ENCODE peak calls at places on chromosomes 5 and 9, in eight cellular contexts. I is astrocyte, K is esophagus squamous epithelium, M is left lung, Y is fibroblast of lung, A is body of pancreas, B is colonic mucosa, Z is IMR-90. F is an unnamed sample.

GRCh38 chr9:105389789-105390188 is 58.0 kb upstream of the FSD1L start:
- DNase-seq in K (no peak), A (no peak), Z (no peak), Y (no peak), M (no peak), B (no peak), I (no peak), F (no peak)

GRCh38 chr9:116337015-116337414 is 183.4 kb downstream of the PAPPA start:
- DNase-seq in Z (peak; percentile 83), I (peak; percentile 75), Y (peak; percentile 24), K (no peak), M (no peak), A (no peak), B (no peak), F (no peak)

GRCh38 chr5:100901851-100902341 is 1.2 kb downstream of the ST8SIA4 start:
- DNase-seq in M (peak; percentile 8), A (peak; percentile 18), I (no peak), Z (no peak), K (peak; percentile 9), Y (peak; percentile 29), B (peak; percentile 37), F (peak; percentile 52)

GRCh38 chr9:90107021-90107771 is 502.4 kb downstream of the GADD45G start:
- DNase-seq in A (peak; percentile 90), B (peak; percentile 41), Y (no peak), Z (no peak), K (no peak), I (peak; percentile 39), M (no peak), F (no peak)

GRCh38 chr9:137367506-137368430 is 55.2 kb downstream of the EXD3 start:
- DNase-seq in Y (no peak), Z (no peak), B (no peak), K (no peak), M (peak; percentile 62), I (no peak), A (no peak), F (no peak)

GRCh38 chr5:57495688-57496087 is 13.1 kb upstream of the ACTBL2 start:
- DNase-seq in B (no peak), Z (no peak), M (no peak), A (no peak), I (no peak), Y (no peak), K (no peak), F (no peak)

GRCh38 chr9:34652608-34653007 is 623 bp downstream of the IL11RA start:
- DNase-seq in M (no peak), Z (no peak), Y (no peak), A (no peak), B (no peak), K (no peak), I (no peak), F (no peak)

GRCh38 chr5:34991486-34992238 is 56.1 kb downstream of the AGXT2 start:
- DNase-seq in I (peak; percentile 41), M (no peak), Y (peak; percentile 36), Z (peak; percentile 61), B (no peak), A (no peak), K (no peak), F (no peak)

GRCh38 chr5:124963236-124963929 is 216.9 kb upstream of the ZNF608 start:
- DNase-seq in K (no peak), B (no peak), I (peak; percentile 42), Y (peak; percentile 97), M (no peak), Z (peak; percentile 95), A (no peak), F (no peak)

DNA sequence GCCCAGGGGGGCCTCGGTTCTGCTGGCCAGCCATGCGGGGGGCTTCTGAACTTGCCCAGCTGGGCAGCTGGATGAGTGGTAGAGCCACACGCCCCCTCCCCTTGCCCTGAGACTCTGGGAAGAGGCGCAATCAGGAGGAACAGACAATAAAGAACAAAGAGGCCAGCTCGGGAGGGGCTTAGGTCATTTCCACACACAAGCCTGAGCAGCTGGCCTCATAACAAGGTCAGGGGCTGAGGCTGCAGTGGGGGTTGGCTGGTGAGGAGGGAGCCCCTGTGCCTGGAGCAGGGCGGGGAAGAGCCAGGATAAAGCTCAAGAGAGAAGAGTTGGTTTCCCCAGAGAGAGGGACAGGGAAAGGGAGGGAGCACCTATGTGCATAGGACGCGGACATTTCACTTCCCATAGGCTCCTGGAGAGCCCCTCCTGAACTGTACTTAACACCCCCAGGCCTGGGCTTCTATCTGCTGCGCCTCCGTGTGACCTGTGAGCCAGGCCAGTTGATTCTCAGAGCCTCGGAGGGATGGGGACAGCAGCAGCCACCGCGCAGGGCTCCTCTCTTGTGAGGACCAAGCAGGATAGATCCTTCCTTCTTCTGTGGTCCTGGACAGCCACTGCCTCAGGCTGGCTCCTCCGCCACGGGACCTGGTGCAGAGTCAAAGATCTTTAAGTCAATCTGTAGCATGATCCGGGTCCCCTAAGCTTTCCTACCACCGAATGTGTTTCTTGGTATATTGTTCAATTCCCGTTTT is 75.3 kb upstream of the GGTA1 start:
- DNase-seq in B (no peak), I (no peak), A (no peak), M (peak; percentile 54), Z (no peak), K (no peak), Y (no peak), F (no peak)
- H3K4me3 ChIP-seq in B (no peak overlapping the region), I (no peak overlapping the region), A (no peak overlapping the region), M (no peak overlapping the region), Z (no peak overlapping the region), K (no peak overlapping the region), Y (no peak overlapping the region), F (no peak overlapping the region)

GRCh38 chr5:179060116-179061008 is at the start of gene ZNF354C:
- DNase-seq in I (peak; percentile 85), Y (peak; percentile 90), M (peak; percentile 96), A (peak; percentile 86), B (peak; percentile 89), K (peak; percentile 23), Z (peak; percentile 87), F (peak; percentile 93)

GRCh38 chr5:179061025-179061424 is 852 bp downstream of the ZNF354C start:
- DNase-seq in K (no peak), M (peak; percentile 76), Y (no peak), B (no peak), I (no peak), Z (no peak), A (peak; percentile 11), F (no peak)

DNA sequence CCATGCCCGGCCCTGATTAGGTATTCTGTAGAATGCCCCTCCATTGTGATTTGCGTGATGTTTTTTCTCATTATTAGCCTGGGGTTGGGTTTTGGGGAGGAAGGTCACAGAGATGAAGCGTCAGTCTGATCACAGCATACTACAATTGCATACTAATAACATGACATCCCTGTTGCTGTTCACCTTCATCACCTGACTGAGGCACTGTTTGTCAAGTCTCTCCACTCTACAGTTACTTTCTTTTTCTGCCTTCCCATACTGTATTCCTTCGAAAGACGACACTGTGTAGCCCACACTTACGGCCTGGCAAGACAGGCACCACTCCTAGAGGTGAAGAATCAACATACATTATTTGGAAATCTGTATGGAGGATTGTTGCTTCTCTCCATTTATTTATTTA is 5.5 kb downstream of the ZNF354C start:
- DNase-seq in A (no peak), K (no peak), Z (no peak), M (no peak), I (no peak), Y (no peak), B (no peak), F (no peak)
- H3K9me3 ChIP-seq in A (no peaks in the 10 kb centered on the region), K (peaks cover 64% of the 10 kb centered on the region), Z (peaks cover 44% of the 10 kb centered on the region), M (peaks cover 71% of the 10 kb centered on the region), I (peaks cover 19% of the 10 kb centered on the region), Y (peaks cover 3% of the 10 kb centered on the region), B (no peaks in the 10 kb centered on the region), F (peaks cover 68% of the 10 kb centered on the region)

DNA sequence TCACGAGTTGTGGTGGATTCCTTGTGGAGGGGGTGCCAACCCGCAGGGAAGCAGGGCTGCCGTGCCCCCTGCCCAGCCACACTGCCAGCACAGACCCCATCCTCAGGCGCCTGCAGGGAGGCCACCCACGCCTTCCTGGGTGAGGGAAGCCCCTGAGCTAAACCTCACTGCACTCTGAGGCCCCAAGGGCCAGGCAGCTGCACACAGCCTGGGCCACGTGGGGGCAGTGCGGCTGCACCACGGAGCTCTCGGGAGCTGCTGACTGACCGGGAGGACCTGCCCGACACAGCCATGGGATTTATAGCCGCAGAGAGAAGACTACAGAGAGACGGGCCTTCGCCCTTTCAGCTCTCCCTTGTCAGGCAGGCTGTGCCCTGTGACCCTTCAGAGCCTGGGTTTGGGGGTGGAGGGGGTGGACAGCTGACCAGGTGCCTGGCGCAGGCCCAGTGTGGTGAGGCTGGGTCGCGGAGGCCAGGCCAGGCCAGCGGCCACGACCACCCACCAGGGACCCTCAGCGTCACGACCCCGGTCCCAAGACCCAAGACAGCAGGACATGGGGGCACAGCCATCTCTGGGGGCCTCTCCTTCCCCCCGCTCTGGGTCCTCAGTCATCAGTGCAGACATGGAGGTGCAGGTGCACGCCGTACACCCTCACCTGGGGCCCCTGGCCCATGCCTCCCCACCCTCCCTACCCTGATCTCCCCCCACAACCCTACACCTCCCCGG is 4.3 kb upstream of the AHRR start:
- DNase-seq in Z (peak; percentile 74), K (no peak), B (peak; percentile 50), I (peak; percentile 42), A (no peak), M (peak; percentile 77), Y (peak; percentile 74), F (no peak)
- TF ChIP-seq CTCF in Z (peak; percentile 89), K (peak; percentile 65), B (peak; percentile 49), I (peak; percentile 62), A (peak; percentile 23), M (peak; percentile 28), Y (peak; percentile 69), F (peak; percentile 44)

GRCh38 chr5:177431317-177432142 is 5.1 kb downstream of the GRK6 start:
- DNase-seq in M (peak; percentile 94), Z (no peak), I (no peak), A (no peak), K (no peak), Y (no peak), B (no peak), F (peak; percentile 75)

GRCh38 chr5:177430972-177431316 is 4.5 kb downstream of the GRK6 start:
- DNase-seq in A (no peak), B (no peak), K (no peak), I (no peak), M (no peak), Y (no peak), Z (no peak), F (no peak)

GRCh38 chr5:177429248-177430045 is 3.0 kb downstream of the GRK6 start:
- DNase-seq in B (peak; percentile 57), I (no peak), A (peak; percentile 29), Z (no peak), K (peak; percentile 47), M (peak; percentile 93), Y (no peak), F (peak; percentile 90)

GRCh38 chr5:177428574-177429217 is 2.2 kb downstream of the GRK6 start:
- DNase-seq in I (no peak), Z (no peak), Y (no peak), M (no peak), A (no peak), K (no peak), B (no peak), F (no peak)

DNA sequence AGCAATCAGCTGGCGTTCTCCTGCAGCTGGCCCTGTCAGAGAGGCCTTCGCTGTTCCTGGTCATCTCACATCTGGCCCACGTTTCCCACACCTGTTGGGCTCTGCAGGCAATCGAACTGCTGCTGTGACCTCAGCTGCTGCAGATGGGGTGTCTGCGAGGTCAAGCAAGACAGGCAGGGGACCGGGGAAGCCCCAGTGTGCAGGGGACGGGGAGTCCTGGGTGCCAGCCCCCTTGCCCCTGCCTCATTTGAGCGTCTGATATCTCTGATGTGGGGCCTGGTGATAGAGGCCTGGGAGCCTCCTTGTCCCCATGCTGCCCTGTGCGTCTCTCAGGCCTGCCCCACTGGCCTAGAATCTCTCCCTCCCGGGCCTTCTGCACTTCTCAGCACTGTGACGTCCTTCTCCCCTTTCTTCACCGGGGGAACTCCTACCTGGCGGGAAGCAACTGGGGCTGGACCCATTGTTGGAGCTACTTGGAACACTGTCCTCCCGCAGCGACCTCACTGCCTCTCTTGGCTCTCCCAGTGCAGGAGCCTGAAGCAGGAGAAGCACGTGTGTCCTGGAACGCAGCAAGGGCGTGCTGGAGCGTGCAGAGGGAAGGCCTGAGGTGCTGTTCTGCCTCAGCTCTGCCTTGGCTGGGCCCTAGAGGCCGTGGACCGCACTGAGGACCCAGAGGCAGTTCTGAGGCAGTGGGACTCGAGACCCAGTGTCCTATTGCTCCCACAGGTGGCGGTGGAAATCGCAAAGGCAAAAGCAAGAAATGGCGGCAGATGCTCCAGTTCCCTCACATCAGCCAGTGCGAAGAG is 3.9 kb downstream of the GRK6 start:
- DNase-seq in Y (no peak), A (no peak), K (no peak), Z (no peak), M (no peak), I (no peak), B (no peak), F (no peak)
- H3K4me3 ChIP-seq in Y (no peak overlapping the region), A (no peak overlapping the region), K (no peak overlapping the region), Z (no peak overlapping the region), M (peak overlapping the region; percentile 1), I (no peak overlapping the region), B (no peak overlapping the region), F (no peak overlapping the region)